ENCODE peak calls at places on chromosomes 6 and 20, in nine cellular contexts. H, R, I, B, N, J, L, D and X are unnamed samples.

GRCh38 chr6:166341915-166342292 is 441 bp downstream of the SFT2D1 start:
- DNase-seq in H (no peak), R (no peak), I (no peak), B (no peak), N (no peak), J (no peak), L (peak; percentile 23), D (no peak), X (no peak)

GRCh38 chr20:63021356-63022321 is 14.9 kb upstream of the BHLHE23 start:
- DNase-seq in H (no peak), R (no peak), I (no peak), B (no peak), N (peak; percentile 60), J (peak; percentile 3), L (no peak), D (no peak), X (no peak)

GRCh38 chr20:33656783-33657703 is 5.1 kb upstream of the C20orf144 start:
- DNase-seq in H (no peak), R (no peak), I (no peak), B (no peak), N (no peak), J (no peak), L (no peak), D (no peak), X (peak; percentile 73)

GRCh38 chr6:46733410-46733809 is 1.8 kb downstream of the PLA2G7 start:
- DNase-seq in H (no peak), R (no peak), I (no peak), B (no peak), N (no peak), J (no peak), L (no peak), D (no peak), X (no peak)

GRCh38 chr20:32898721-32899120 is 40.0 kb downstream of the EFCAB8 start:
- DNase-seq in H (no peak), R (no peak), I (no peak), B (no peak), N (no peak), J (no peak), L (peak; percentile 53), D (no peak), X (peak; percentile 81)

GRCh38 chr6:35419431-35419830 is 32.7 kb upstream of the FANCE start:
- DNase-seq in H (peak; percentile 17), R (no peak), I (no peak), B (no peak), N (no peak), J (no peak), L (peak; percentile 36), D (no peak), X (no peak)

GRCh38 chr20:31927758-31928157 is 24.1 kb downstream of the PDRG1 start:
- DNase-seq in H (no peak), R (peak; percentile 64), I (no peak), B (no peak), N (no peak), J (no peak), L (no peak), D (no peak), X (no peak)

GRCh38 chr6:45571159-45571558 is 193.4 kb upstream of the SUPT3H start:
- DNase-seq in H (no peak), R (no peak), I (no peak), B (no peak), N (no peak), J (no peak), L (no peak), D (no peak), X (no peak)

GRCh38 chr6:6825153-6825847 is 236.8 kb downstream of the LY86 start:
- DNase-seq in H (no peak), R (no peak), I (peak; percentile 94), B (no peak), N (peak; percentile 30), J (no peak), L (no peak), D (no peak), X (no peak)

GRCh38 chr20:42559665-42560064 is 630.0 kb downstream of the PTPRT start:
- DNase-seq in H (no peak), R (no peak), I (no peak), B (peak; percentile 18), N (no peak), J (no peak), L (no peak), D (no peak), X (no peak)

GRCh38 chr6:41338654-41339053 is 3.2 kb downstream of the NCR2 start:
- DNase-seq in H (no peak), R (no peak), I (no peak), B (no peak), N (no peak), J (no peak), L (no peak), D (no peak), X (no peak)

GRCh38 chr20:14712302-14712739 is 374.9 kb upstream of the FLRT3 start:
- DNase-seq in H (no peak), R (no peak), I (no peak), B (no peak), N (peak; percentile 72), J (no peak), L (peak; percentile 80), D (no peak), X (no peak)

GRCh38 chr20:39661833-39662232 is 699.7 kb downstream of the DHX35 start:
- DNase-seq in H (no peak), R (no peak), I (no peak), B (no peak), N (no peak), J (no peak), L (peak; percentile 0), D (peak; percentile 19), X (no peak)

GRCh38 chr6:35024601-35025054 is 116.5 kb downstream of the TCP11 start:
- DNase-seq in H (peak; percentile 23), R (peak; percentile 28), I (no peak), B (no peak), N (no peak), J (no peak), L (peak; percentile 75), D (peak; percentile 49), X (peak; percentile 10)